ENCODE peak calls at places on chromosomes 12 and 14, in nine cellular contexts. T, V, E, D, X, Z, R, P and B are unnamed samples.
A peak's percentile ranks its signal among the peaks of the same experiment; 100 is the strongest.

GRCh38 chr14:38425324-38425976 is 169.6 kb upstream of the CLEC14A start:
- DNase-seq in R (no peak), D (no peak), T (no peak), Z (no peak), X (no peak), V (no peak), P (no peak), E (no peak), B (no peak)

GRCh38 chr12:15555466-15555865 is 233.2 kb downstream of the PTPRO start:
- DNase-seq in T (no peak), P (no peak), D (no peak), X (no peak), R (no peak), V (no peak), E (no peak), Z (no peak), B (peak; percentile 4)

GRCh38 chr12:88650715-88651114 is 70.4 kb upstream of the KITLG start:
- DNase-seq in R (peak; percentile 89), D (no peak), E (peak; percentile 45), X (no peak), V (no peak), Z (no peak), P (no peak), T (peak; percentile 73), B (peak; percentile 63)

GRCh38 chr14:69242311-69243224 is 17.4 kb upstream of the GALNT16 start:
- DNase-seq in V (peak; percentile 63), Z (peak; percentile 61), T (peak; percentile 58), X (no peak), D (peak; percentile 66), E (peak; percentile 39), R (peak; percentile 74), P (peak; percentile 64), B (peak; percentile 76)

GRCh38 chr12:98870521-98870920 is 225.4 kb downstream of the APAF1 start:
- DNase-seq in E (no peak), V (no peak), R (no peak), T (no peak), P (no peak), X (no peak), D (peak; percentile 41), Z (no peak), B (no peak)

GRCh38 chr14:20522332-20522731 is 17.0 kb downstream of the RNASE10 start:
- DNase-seq in V (no peak), E (no peak), T (no peak), Z (no peak), P (no peak), R (no peak), X (no peak), D (no peak), B (no peak)

GRCh38 chr12:92020983-92021664 is 124.5 kb downstream of the BTG1 start:
- DNase-seq in V (no peak), T (no peak), R (peak; percentile 27), X (no peak), Z (no peak), P (no peak), D (no peak), E (no peak), B (no peak)

GRCh38 chr14:88804035-88804434 is 11.3 kb upstream of the EML5 start:
- DNase-seq in R (no peak), P (no peak), V (no peak), X (no peak), D (no peak), T (no peak), Z (no peak), E (no peak), B (peak; percentile 44)

GRCh38 chr14:72638021-72638420 is 255.9 kb downstream of the DPF3 start:
- DNase-seq in P (no peak), D (no peak), X (no peak), Z (no peak), V (peak; percentile 79), R (peak; percentile 95), E (peak; percentile 81), T (peak; percentile 94), B (peak; percentile 86)

GRCh38 chr12:90305379-90305778 is 596.7 kb upstream of the ATP2B1 start:
- DNase-seq in E (no peak), V (no peak), D (no peak), R (no peak), T (no peak), X (no peak), Z (no peak), P (no peak), B (no peak)

GRCh38 chr14:89912667-89913211 is 41.8 kb downstream of the EFCAB11 start:
- DNase-seq in D (no peak), P (no peak), X (no peak), R (peak; percentile 97), T (peak; percentile 94), Z (peak; percentile 52), E (peak; percentile 69), V (peak; percentile 60), B (peak; percentile 100)

GRCh38 chr12:1812650-1813302 is 7.6 kb upstream of the LRTM2 start:
- DNase-seq in X (peak; percentile 50), P (no peak), D (no peak), T (no peak), V (peak; percentile 60), E (no peak), R (peak; percentile 48), Z (no peak), B (no peak)

GRCh38 chr14:70907172-70907995 is at the start of gene PCNX1:
- DNase-seq in V (peak; percentile 90), P (peak; percentile 93), T (peak; percentile 84), D (peak; percentile 98), Z (peak; percentile 84), R (peak; percentile 79), E (peak; percentile 44), X (peak; percentile 93), B (peak; percentile 88)

DNA sequence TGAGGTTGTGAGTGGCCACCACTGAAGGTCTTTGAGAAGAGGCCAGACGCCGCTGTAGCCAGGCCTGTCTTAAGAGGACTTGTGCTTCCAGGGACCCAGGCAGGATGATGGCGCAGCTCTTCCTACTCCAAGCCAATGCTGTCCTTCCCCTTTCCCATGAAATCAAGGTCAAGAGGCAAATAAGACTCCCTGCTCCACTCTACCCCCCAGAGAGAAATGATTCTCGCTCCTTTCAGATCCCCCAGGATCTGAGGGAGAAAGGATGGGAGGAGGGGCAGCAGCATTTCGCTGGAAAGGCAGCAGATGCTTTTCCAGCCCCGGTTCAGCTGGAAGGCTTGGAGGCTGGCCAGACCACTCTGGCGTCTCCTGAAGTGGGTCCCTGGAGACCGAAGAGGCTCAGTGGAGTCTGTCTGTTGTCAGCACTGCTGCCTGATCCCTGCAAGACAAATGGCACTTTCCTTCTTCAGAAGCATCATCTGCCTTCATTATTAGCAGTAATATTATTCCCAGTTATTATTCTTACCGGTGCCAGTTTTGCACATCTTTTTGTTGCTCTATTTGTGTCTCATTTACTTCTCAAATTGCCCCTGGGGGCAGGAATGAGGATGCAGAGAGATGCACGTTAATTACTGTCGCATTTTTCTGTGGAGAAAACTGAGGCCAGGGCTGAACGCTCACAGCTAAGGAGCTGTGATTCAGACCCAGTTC is 51.4 kb downstream of the C14orf132 start:
- DNase-seq in T (no peak), R (peak; percentile 65), P (peak; percentile 69), Z (peak; percentile 48), D (no peak), X (peak; percentile 90), E (peak; percentile 26), V (peak; percentile 23), B (peak; percentile 38)
- TF ChIP-seq CTCF in T (no peak), R (no peak), P (no peak), Z (no peak), D (no peak), X (no peak), E (peak; percentile 20), V (no peak), B (peak; percentile 67)

DNA sequence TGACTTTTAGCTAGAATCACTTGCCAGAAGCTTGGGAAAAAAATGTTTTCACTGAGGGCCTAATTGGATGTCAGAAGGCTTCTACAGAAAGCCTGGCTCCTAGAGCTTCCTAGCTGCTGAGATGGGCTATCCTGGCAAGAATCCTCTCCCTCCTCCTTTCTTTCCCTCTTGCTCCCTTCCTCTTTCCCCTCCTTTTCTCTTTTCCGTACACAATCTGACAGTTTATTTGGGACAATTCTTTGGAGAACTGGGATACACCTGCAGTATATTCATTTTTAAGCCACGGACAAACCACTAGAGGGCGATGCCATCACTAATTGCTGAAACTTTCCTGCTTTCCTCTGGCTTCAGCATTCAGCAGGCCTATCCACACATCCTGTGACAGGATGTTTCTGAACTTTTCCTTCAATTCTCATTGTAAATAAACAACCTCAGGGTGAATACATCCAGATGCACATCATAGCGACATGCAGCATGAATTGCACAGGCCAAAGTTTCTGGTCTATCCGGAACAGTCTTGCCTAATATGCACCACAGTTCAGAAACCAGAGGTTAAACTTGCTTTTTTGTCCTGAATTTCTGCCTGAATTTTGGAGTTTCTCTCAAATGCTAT is 142.9 kb downstream of the PAWR start:
- DNase-seq in R (peak; percentile 83), X (no peak), V (peak; percentile 35), Z (peak; percentile 38), T (peak; percentile 78), D (peak; percentile 64), P (peak; percentile 48), E (no peak), B (peak; percentile 75)
- TF ChIP-seq CTCF in R (peak; percentile 68), X (peak; percentile 70), V (peak; percentile 63), Z (peak; percentile 63), T (peak; percentile 77), D (peak; percentile 86), P (peak; percentile 46), E (peak; percentile 78), B (peak; percentile 91)

DNA sequence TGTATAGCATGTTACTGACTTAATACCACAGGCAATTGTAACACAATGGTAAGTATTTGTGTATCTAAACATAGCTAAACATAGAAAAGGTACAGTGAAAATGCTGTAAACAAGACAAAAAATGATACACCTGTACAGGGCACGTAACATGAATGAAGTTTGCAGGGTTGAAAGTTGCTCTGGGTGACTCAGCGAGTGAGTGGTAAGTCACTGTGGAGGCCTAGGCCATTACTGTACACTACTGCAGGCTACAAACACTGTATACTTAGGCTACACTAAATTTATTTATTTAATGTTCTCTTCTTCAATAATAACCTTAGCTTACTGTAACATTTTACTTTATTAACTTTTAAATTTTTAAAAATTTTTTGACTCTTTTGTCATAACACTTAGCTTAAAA is 158.4 kb downstream of the IPO8 start:
- DNase-seq in X (no peak), T (no peak), E (no peak), P (no peak), Z (no peak), D (no peak), R (no peak), V (no peak), B (no peak)
- TF ChIP-seq CTCF in X (no peak), T (no peak), E (no peak), P (no peak), Z (no peak), D (no peak), R (no peak), V (no peak), B (no peak)

GRCh38 chr14:32472081-32472480 is 143.0 kb downstream of the AKAP6 start:
- DNase-seq in X (no peak), R (no peak), Z (no peak), T (no peak), E (no peak), V (no peak), P (no peak), D (no peak), B (no peak)

GRCh38 chr14:32470161-32470705 is 141.1 kb downstream of the AKAP6 start:
- DNase-seq in E (no peak), R (peak; percentile 54), T (no peak), D (no peak), P (no peak), Z (no peak), X (no peak), V (no peak), B (no peak)

GRCh38 chr14:32468955-32469354 is 139.9 kb downstream of the AKAP6 start:
- DNase-seq in P (no peak), T (peak; percentile 71), V (peak; percentile 60), R (peak; percentile 72), D (no peak), Z (peak; percentile 31), E (no peak), X (no peak), B (peak; percentile 77)

GRCh38 chr14:32471183-32471582 is 142.1 kb downstream of the AKAP6 start:
- DNase-seq in X (no peak), D (no peak), T (no peak), Z (no peak), E (no peak), R (no peak), V (no peak), P (no peak), B (no peak)

GRCh38 chr14:32469388-32470160 is 140.5 kb downstream of the AKAP6 start:
- DNase-seq in V (no peak), R (peak; percentile 76), E (no peak), D (peak; percentile 49), P (no peak), X (no peak), Z (no peak), T (no peak), B (peak; percentile 66)
- TF ChIP-seq CTCF in V (peak; percentile 46), R (peak; percentile 72), E (peak; percentile 54), D (peak; percentile 78), P (peak; percentile 60), X (peak; percentile 55), Z (peak; percentile 56), T (peak; percentile 26), B (peak; percentile 85)